ENCODE peak calls at places on chromosomes 2 and 18, in eight cellular contexts. One of them, this sample, is unnamed.

GRCh38 chr2:141699573-141699972 is 431.2 kb downstream of the LRP1B start:
- DNase-seq in prostate gland: no peak
- DNase-seq in stomach: no peak
- DNase-seq in GM23338: no peak
- DNase-seq in breast epithelium: no peak
- DNase-seq in endothelial cell of umbilical vein: no peak
- DNase-seq in transverse colon: no peak
- DNase-seq in GM12891: no peak
- DNase-seq in this sample: no peak

GRCh38 chr2:151063271-151063670 is 198.4 kb downstream of the RBM43 start:
- DNase-seq in stomach: no peak
- DNase-seq in breast epithelium: no peak
- DNase-seq in GM23338: no peak
- DNase-seq in prostate gland: no peak
- DNase-seq in GM12891: no peak
- DNase-seq in endothelial cell of umbilical vein: peak
- DNase-seq in transverse colon: no peak
- DNase-seq in this sample: no peak

GRCh38 chr2:67572721-67573485 is 175.8 kb downstream of the ETAA1 start:
- DNase-seq in GM12891: no peak
- DNase-seq in GM23338: no peak
- DNase-seq in prostate gland: peak
- DNase-seq in breast epithelium: no peak
- DNase-seq in transverse colon: peak
- DNase-seq in endothelial cell of umbilical vein: no peak
- DNase-seq in stomach: peak
- DNase-seq in this sample: no peak

GRCh38 chr2:96552284-96553175 is 16.0 kb downstream of the ARID5A start:
- DNase-seq in GM12891: no peak
- DNase-seq in prostate gland: no peak
- DNase-seq in breast epithelium: no peak
- DNase-seq in stomach: no peak
- DNase-seq in GM23338: no peak
- DNase-seq in endothelial cell of umbilical vein: no peak
- DNase-seq in transverse colon: no peak
- DNase-seq in this sample: no peak

GRCh38 chr18:68494802-68495560 is 219.9 kb downstream of the TMX3 start:
- DNase-seq in prostate gland: no peak
- DNase-seq in transverse colon: no peak
- DNase-seq in GM12891: no peak
- DNase-seq in breast epithelium: no peak
- DNase-seq in endothelial cell of umbilical vein: no peak
- DNase-seq in GM23338: peak
- DNase-seq in stomach: no peak
- DNase-seq in this sample: no peak

GRCh38 chr2:221641181-221641871 is 69.2 kb upstream of the EPHA4 start:
- DNase-seq in breast epithelium: no peak
- DNase-seq in GM23338: no peak
- DNase-seq in transverse colon: no peak
- DNase-seq in GM12891: no peak
- DNase-seq in prostate gland: no peak
- DNase-seq in stomach: no peak
- DNase-seq in endothelial cell of umbilical vein: peak
- DNase-seq in this sample: no peak

GRCh38 chr2:120708944-120709607 is 26.6 kb upstream of the GLI2 start:
- DNase-seq in GM23338: peak
- DNase-seq in stomach: no peak
- DNase-seq in prostate gland: no peak
- DNase-seq in breast epithelium: no peak
- DNase-seq in endothelial cell of umbilical vein: no peak
- DNase-seq in GM12891: no peak
- DNase-seq in transverse colon: no peak
- DNase-seq in this sample: no peak

GRCh38 chr18:58535340-58536186 is 93.3 kb downstream of the ALPK2 start:
- DNase-seq in endothelial cell of umbilical vein: no peak
- DNase-seq in GM12891: no peak
- DNase-seq in transverse colon: no peak
- DNase-seq in breast epithelium: no peak
- DNase-seq in stomach: no peak
- DNase-seq in prostate gland: no peak
- DNase-seq in GM23338: no peak
- DNase-seq in this sample: no peak

GRCh38 chr18:38427234-38427633 is 861.6 kb upstream of the CELF4 start:
- DNase-seq in transverse colon: no peak
- DNase-seq in breast epithelium: no peak
- DNase-seq in stomach: no peak
- DNase-seq in GM23338: no peak
- DNase-seq in endothelial cell of umbilical vein: no peak
- DNase-seq in prostate gland: no peak
- DNase-seq in GM12891: no peak
- DNase-seq in this sample: no peak

GRCh38 chr2:197146995-197147394 is 163.6 kb downstream of the ANKRD44 start:
- DNase-seq in prostate gland: no peak
- DNase-seq in GM12891: no peak
- DNase-seq in GM23338: no peak
- DNase-seq in endothelial cell of umbilical vein: no peak
- DNase-seq in transverse colon: no peak
- DNase-seq in stomach: no peak
- DNase-seq in breast epithelium: no peak
- DNase-seq in this sample: no peak

GRCh38 chr2:197147942-197148341 is 162.6 kb downstream of the ANKRD44 start:
- DNase-seq in GM12891: no peak
- DNase-seq in GM23338: no peak
- DNase-seq in transverse colon: no peak
- DNase-seq in breast epithelium: no peak
- DNase-seq in stomach: no peak
- DNase-seq in endothelial cell of umbilical vein: no peak
- DNase-seq in prostate gland: no peak
- DNase-seq in this sample: no peak

GRCh38 chr2:197145471-197146056 is 165.0 kb downstream of the ANKRD44 start:
- DNase-seq in transverse colon: peak
- DNase-seq in breast epithelium: no peak
- DNase-seq in prostate gland: no peak
- DNase-seq in endothelial cell of umbilical vein: no peak
- DNase-seq in stomach: no peak
- DNase-seq in GM12891: no peak
- DNase-seq in GM23338: no peak
- DNase-seq in this sample: peak

GRCh38 chr2:197149546-197149945 is 161.0 kb downstream of the ANKRD44 start:
- DNase-seq in prostate gland: no peak
- DNase-seq in endothelial cell of umbilical vein: no peak
- DNase-seq in transverse colon: no peak
- DNase-seq in stomach: no peak
- DNase-seq in breast epithelium: no peak
- DNase-seq in GM12891: no peak
- DNase-seq in GM23338: no peak
- DNase-seq in this sample: no peak

DNA sequence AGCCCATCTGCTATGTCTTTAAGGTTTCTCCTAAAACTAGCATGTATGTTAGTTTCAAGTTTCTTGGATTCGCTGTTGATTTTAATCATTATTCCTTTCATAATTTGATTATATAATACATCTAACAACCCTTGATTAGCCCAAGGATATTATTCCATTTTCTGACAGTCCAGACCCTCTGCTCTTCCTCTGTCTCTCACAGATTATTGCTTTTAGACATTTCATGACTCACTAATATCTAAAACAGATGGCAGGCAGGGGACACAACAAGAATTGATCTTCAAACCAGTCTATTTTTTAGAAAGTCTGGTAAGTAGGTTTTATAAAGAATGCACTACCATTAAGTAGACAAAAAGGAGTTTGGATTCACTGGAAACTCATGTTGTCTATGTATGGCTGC is 162.2 kb downstream of the ANKRD44 start:
- DNase-seq in transverse colon: no peak
- DNase-seq in stomach: no peak
- DNase-seq in GM23338: no peak
- DNase-seq in endothelial cell of umbilical vein: no peak
- DNase-seq in prostate gland: no peak
- DNase-seq in breast epithelium: no peak
- DNase-seq in GM12891: no peak
- DNase-seq in this sample: no peak
- TF ChIP-seq POLR2AphosphoS5 in transverse colon: no peak
- TF ChIP-seq POLR2AphosphoS5 in stomach: no peak
- TF ChIP-seq POLR2AphosphoS5 in GM23338: no peak
- TF ChIP-seq POLR2AphosphoS5 in endothelial cell of umbilical vein: no peak
- TF ChIP-seq POLR2AphosphoS5 in prostate gland: no peak
- TF ChIP-seq POLR2AphosphoS5 in breast epithelium: no peak
- TF ChIP-seq POLR2AphosphoS5 in GM12891: no peak
- TF ChIP-seq POLR2AphosphoS5 in this sample: no peak

GRCh38 chr2:61017556-61018318 is at the start of the genes PEX13 and PUS10:
- DNase-seq in GM12891: peak
- DNase-seq in transverse colon: peak
- DNase-seq in breast epithelium: peak
- DNase-seq in endothelial cell of umbilical vein: peak
- DNase-seq in stomach: peak
- DNase-seq in GM23338: peak
- DNase-seq in prostate gland: peak
- DNase-seq in this sample: peak
- TF ChIP-seq POLR2AphosphoS5 in GM12891: peak
- TF ChIP-seq POLR2AphosphoS5 in transverse colon: peak
- TF ChIP-seq POLR2AphosphoS5 in breast epithelium: no peak
- TF ChIP-seq POLR2AphosphoS5 in endothelial cell of umbilical vein: peak
- TF ChIP-seq POLR2AphosphoS5 in stomach: no peak
- TF ChIP-seq POLR2AphosphoS5 in GM23338: peak
- TF ChIP-seq POLR2AphosphoS5 in prostate gland: peak
- TF ChIP-seq POLR2AphosphoS5 in this sample: no peak

GRCh38 chr2:190336420-190336819 is 7.0 kb upstream of the INPP1 start:
- DNase-seq in stomach: no peak
- DNase-seq in prostate gland: no peak
- DNase-seq in GM23338: no peak
- DNase-seq in breast epithelium: no peak
- DNase-seq in transverse colon: no peak
- DNase-seq in endothelial cell of umbilical vein: no peak
- DNase-seq in GM12891: no peak
- DNase-seq in this sample: no peak

GRCh38 chr2:190333928-190334327 is 9.5 kb upstream of the INPP1 start:
- DNase-seq in GM23338: no peak
- DNase-seq in endothelial cell of umbilical vein: peak
- DNase-seq in breast epithelium: no peak
- DNase-seq in prostate gland: no peak
- DNase-seq in GM12891: no peak
- DNase-seq in stomach: no peak
- DNase-seq in transverse colon: no peak
- DNase-seq in this sample: no peak

GRCh38 chr2:190333395-190333794 is 10.0 kb upstream of the INPP1 start:
- DNase-seq in prostate gland: no peak
- DNase-seq in breast epithelium: no peak
- DNase-seq in endothelial cell of umbilical vein: no peak
- DNase-seq in stomach: no peak
- DNase-seq in GM12891: no peak
- DNase-seq in GM23338: no peak
- DNase-seq in transverse colon: no peak
- DNase-seq in this sample: no peak

GRCh38 chr2:190335225-190335559 is 8.2 kb upstream of the INPP1 start:
- DNase-seq in prostate gland: no peak
- DNase-seq in GM23338: no peak
- DNase-seq in GM12891: no peak
- DNase-seq in endothelial cell of umbilical vein: no peak
- DNase-seq in breast epithelium: no peak
- DNase-seq in stomach: no peak
- DNase-seq in transverse colon: no peak
- DNase-seq in this sample: no peak

DNA sequence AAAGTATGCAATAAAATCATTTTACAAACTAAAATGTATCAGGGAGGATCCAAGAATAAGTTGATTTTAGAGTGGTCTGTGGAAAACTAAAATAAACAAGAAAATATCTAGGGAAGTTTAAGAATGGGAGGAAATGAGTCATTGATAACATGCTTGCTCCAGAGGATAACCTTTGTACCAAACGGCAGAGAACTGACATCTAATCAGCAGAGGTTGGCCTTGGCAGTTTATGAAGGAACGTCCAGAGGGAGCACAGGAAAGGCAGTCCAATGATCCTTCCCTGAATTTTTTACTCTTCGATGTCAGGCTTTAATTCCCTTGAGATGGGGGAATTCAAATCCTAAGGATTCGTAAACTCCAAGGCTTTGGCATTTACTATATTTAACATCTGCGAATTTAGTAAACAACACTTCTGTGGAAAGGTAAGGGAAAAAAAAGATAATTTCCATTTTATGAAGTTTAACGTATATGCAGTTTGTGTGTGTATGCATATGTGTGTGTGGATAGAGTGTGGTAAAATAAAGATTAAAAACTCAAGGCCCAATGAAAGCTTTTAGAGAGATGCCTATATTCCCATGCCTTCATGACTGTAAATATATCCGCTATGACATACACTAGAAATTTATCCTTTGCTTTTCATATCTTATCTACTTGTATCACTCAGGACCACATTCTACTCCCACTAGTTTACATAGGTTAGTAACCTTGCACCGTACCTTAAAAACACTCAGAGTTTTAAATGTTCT is 8.7 kb upstream of the INPP1 start:
- DNase-seq in GM12891: no peak
- DNase-seq in endothelial cell of umbilical vein: peak
- DNase-seq in prostate gland: no peak
- DNase-seq in stomach: no peak
- DNase-seq in GM23338: no peak
- DNase-seq in transverse colon: no peak
- DNase-seq in breast epithelium: no peak
- DNase-seq in this sample: no peak
- TF ChIP-seq POLR2AphosphoS5 in GM12891: no peak
- TF ChIP-seq POLR2AphosphoS5 in endothelial cell of umbilical vein: peak
- TF ChIP-seq POLR2AphosphoS5 in prostate gland: no peak
- TF ChIP-seq POLR2AphosphoS5 in stomach: peak
- TF ChIP-seq POLR2AphosphoS5 in GM23338: no peak
- TF ChIP-seq POLR2AphosphoS5 in transverse colon: peak
- TF ChIP-seq POLR2AphosphoS5 in breast epithelium: no peak
- TF ChIP-seq POLR2AphosphoS5 in this sample: no peak

DNA sequence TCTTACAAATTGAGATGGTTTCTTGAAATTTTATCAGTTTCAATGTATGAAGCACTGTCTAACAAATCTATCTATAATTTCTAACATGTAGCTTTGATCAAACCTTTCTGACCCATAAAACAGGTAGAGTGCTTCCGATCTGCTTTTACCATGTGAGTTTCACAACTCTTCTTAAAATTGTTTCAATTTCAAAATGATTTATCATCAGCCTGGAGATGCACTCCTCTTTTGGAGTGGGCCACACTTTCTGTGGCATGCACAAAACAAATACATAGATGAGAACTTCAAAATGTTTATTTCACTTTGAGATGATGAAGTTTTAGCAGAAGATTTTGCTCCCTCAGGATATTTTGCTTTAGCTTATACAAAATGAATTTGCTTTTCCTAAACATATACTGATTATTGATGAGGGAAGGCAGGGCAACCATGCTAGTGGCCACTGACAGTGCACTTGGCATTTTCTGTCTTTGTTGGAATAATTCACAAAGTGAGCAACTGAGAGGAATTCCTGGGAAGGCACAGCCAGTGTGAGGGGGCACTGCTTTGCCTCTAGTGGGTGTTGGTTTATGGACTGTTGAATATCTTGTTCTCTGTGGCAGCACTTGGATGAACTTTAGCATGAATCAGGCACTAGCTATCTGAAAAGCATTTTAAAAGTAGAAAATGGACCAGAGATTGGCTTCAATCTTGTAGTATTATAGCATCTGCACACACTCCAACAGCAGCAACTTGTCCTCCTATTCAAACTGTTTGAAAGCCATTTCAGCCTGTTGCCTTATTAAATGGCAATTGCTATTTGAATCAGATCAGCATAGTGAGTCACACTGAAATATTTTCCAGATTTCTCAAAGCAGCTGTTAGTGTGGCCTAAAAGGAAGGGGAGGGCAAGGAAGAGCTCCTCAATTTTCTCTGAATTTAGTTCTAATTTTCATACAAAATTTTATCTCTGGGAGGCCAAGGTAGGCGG is 193.2 kb downstream of the CCDC85A start:
- DNase-seq in GM23338: no peak
- DNase-seq in breast epithelium: no peak
- DNase-seq in stomach: no peak
- DNase-seq in endothelial cell of umbilical vein: no peak
- DNase-seq in transverse colon: no peak
- DNase-seq in GM12891: no peak
- DNase-seq in prostate gland: no peak
- DNase-seq in this sample: no peak
- TF ChIP-seq POLR2AphosphoS5 in GM23338: no peak
- TF ChIP-seq POLR2AphosphoS5 in breast epithelium: no peak
- TF ChIP-seq POLR2AphosphoS5 in stomach: no peak
- TF ChIP-seq POLR2AphosphoS5 in endothelial cell of umbilical vein: no peak
- TF ChIP-seq POLR2AphosphoS5 in transverse colon: no peak
- TF ChIP-seq POLR2AphosphoS5 in GM12891: no peak
- TF ChIP-seq POLR2AphosphoS5 in prostate gland: no peak
- TF ChIP-seq POLR2AphosphoS5 in this sample: no peak